ENCODE peak calls at places on chromosomes 5 and 9, in eight cellular contexts. Y is dorsolateral prefrontal cortex, E is hepatocyte, N is GM20000, S is heart left ventricle, L is uterus, V is choroid plexus epithelial cell, C is fibroblast of lung. H is an unnamed sample.

GRCh38 chr5:83467315-83468044 is 4.1 kb upstream of the VCAN start:
- DNase-seq in Y (no peak), E (no peak), N (no peak), S (peak), L (no peak), V (peak), C (peak), H (peak)

GRCh38 chr9:107712390-107712789 is 222.8 kb upstream of the KLF4 start:
- DNase-seq in Y (no peak), E (peak), N (no peak), S (no peak), L (no peak), V (peak), C (peak), H (peak)

GRCh38 chr9:98066235-98066634 is 9.7 kb downstream of the NANS start:
- DNase-seq in Y (no peak), E (no peak), N (no peak), S (no peak), L (no peak), V (no peak), C (no peak), H (no peak)

GRCh38 chr5:55665065-55665464 is 47.1 kb downstream of the SLC38A9 start:
- DNase-seq in Y (no peak), E (no peak), N (no peak), S (no peak), L (no peak), V (no peak), C (no peak), H (no peak)

GRCh38 chr5:103490340-103490739 is 72.2 kb downstream of the NUDT12 start:
- DNase-seq in Y (no peak), E (no peak), N (no peak), S (no peak), L (no peak), V (no peak), C (no peak), H (no peak)

GRCh38 chr5:98110270-98110669 is 663.2 kb upstream of the RGMB start:
- DNase-seq in Y (no peak), E (no peak), N (no peak), S (no peak), L (no peak), V (peak), C (peak), H (peak)

GRCh38 chr9:5800969-5801738 is 31.8 kb downstream of the ERMP1 start:
- DNase-seq in Y (no peak), E (peak), N (no peak), S (no peak), L (no peak), V (peak), C (peak), H (no peak)

GRCh38 chr5:90133941-90134340 is 275.6 kb downstream of the CETN3 start:
- DNase-seq in Y (no peak), E (no peak), N (no peak), S (no peak), L (no peak), V (peak), C (peak), H (no peak)

GRCh38 chr9:12770261-12770660 is 4.6 kb upstream of the LURAP1L start:
- DNase-seq in Y (no peak), E (no peak), N (no peak), S (no peak), L (no peak), V (no peak), C (no peak), H (no peak)

GRCh38 chr5:171965740-171966139 is 40.7 kb downstream of the FBXW11 start:
- DNase-seq in Y (no peak), E (no peak), N (no peak), S (no peak), L (no peak), V (no peak), C (no peak), H (no peak)

GRCh38 chr9:109627042-109627441 is 128.9 kb upstream of the PTPN3 start:
- DNase-seq in Y (peak), E (no peak), N (no peak), S (no peak), L (no peak), V (no peak), C (no peak), H (no peak)

GRCh38 chr5:92916036-92916435 is 665.0 kb downstream of the NR2F1-AS1 start:
- DNase-seq in Y (no peak), E (peak), N (no peak), S (no peak), L (no peak), V (peak), C (peak), H (peak)

GRCh38 chr5:159240301-159240870 is 22.7 kb upstream of the UBLCP1 start:
- DNase-seq in Y (no peak), E (no peak), N (no peak), S (no peak), L (no peak), V (peak), C (peak), H (peak)

GRCh38 chr5:177546262-177546741 is 8.1 kb downstream of the FAM193B start:
- DNase-seq in Y (no peak), E (peak), N (no peak), S (no peak), L (peak), V (peak), C (peak), H (peak)

GRCh38 chr5:68252678-68253520 is 37.3 kb downstream of the PIK3R1 start:
- DNase-seq in Y (peak), E (peak), N (peak), S (no peak), L (peak), V (peak), C (peak), H (peak)

GRCh38 chr5:117623042-117623815 is 1048.6 kb upstream of the SEMA6A start:
- DNase-seq in Y (no peak), E (peak), N (no peak), S (no peak), L (no peak), V (peak), C (no peak), H (peak)

GRCh38 chr5:65742565-65743231 is 20.7 kb downstream of the NLN start:
- DNase-seq in Y (no peak), E (peak), N (peak), S (no peak), L (no peak), V (peak), C (peak), H (peak)

GRCh38 chr5:137095597-137095996 is 403.5 kb downstream of the SPOCK1 start:
- DNase-seq in Y (no peak), E (no peak), N (no peak), S (no peak), L (no peak), V (no peak), C (peak), H (no peak)

GRCh38 chr5:113336975-113337374 is 97.8 kb downstream of the TSSK1B start:
- DNase-seq in Y (no peak), E (peak), N (peak), S (no peak), L (peak), V (peak), C (peak), H (peak)

GRCh38 chr5:14959443-14960119 is 88.0 kb upstream of the ANKH start:
- DNase-seq in Y (no peak), E (peak), N (no peak), S (no peak), L (no peak), V (peak), C (no peak), H (no peak)

GRCh38 chr9:121206516-121207370 is 5.1 kb upstream of the RAB14 start:
- DNase-seq in Y (no peak), E (no peak), N (no peak), S (no peak), L (no peak), V (peak), C (peak), H (peak)

GRCh38 chr5:126054593-126055347 is 368.4 kb upstream of the GRAMD2B start:
- DNase-seq in Y (no peak), E (no peak), N (no peak), S (no peak), L (no peak), V (no peak), C (peak), H (no peak)

GRCh38 chr5:163350083-163350482 is 87.3 kb upstream of the CCNG1 start:
- DNase-seq in Y (no peak), E (peak), N (no peak), S (no peak), L (no peak), V (peak), C (no peak), H (no peak)
- TF ChIP-seq CTCF in Y (no peak), E (peak), N (no peak), S (no peak), L (no peak), V (peak), C (peak), H (no peak)

GRCh38 chr9:15622596-15622995 is 69.8 kb downstream of the CCDC171 start:
- DNase-seq in Y (no peak), E (no peak), N (no peak), S (no peak), L (no peak), V (peak), C (peak), H (peak)
- TF ChIP-seq CTCF in Y (peak), E (peak), N (peak), S (peak), L (no peak), V (peak), C (peak), H (peak)

GRCh38 chr9:35945341-35946018 is 12.5 kb downstream of the OR2S2 start:
- DNase-seq in Y (peak), E (peak), N (peak), S (peak), L (peak), V (peak), C (peak), H (peak)
- TF ChIP-seq CTCF in Y (peak), E (peak), N (peak), S (peak), L (peak), V (peak), C (peak), H (peak)

GRCh38 chr5:115372121-115372520 is 75.7 kb upstream of the CCDC112 start:
- DNase-seq in Y (no peak), E (no peak), N (no peak), S (no peak), L (no peak), V (peak), C (peak), H (no peak)

GRCh38 chr5:115377468-115378217 is 81.2 kb upstream of the CCDC112 start:
- DNase-seq in Y (no peak), E (peak), N (peak), S (no peak), L (no peak), V (peak), C (peak), H (peak)

GRCh38 chr5:115375922-115376321 is 79.5 kb upstream of the CCDC112 start:
- DNase-seq in Y (no peak), E (peak), N (no peak), S (peak), L (no peak), V (peak), C (no peak), H (no peak)

GRCh38 chr5:115378754-115379153 is 82.3 kb upstream of the CCDC112 start:
- DNase-seq in Y (no peak), E (no peak), N (no peak), S (no peak), L (no peak), V (no peak), C (no peak), H (no peak)

GRCh38 chr5:115374057-115374775 is 77.8 kb upstream of the CCDC112 start:
- DNase-seq in Y (no peak), E (no peak), N (no peak), S (no peak), L (no peak), V (no peak), C (no peak), H (no peak)
- TF ChIP-seq CTCF in Y (no peak), E (peak), N (no peak), S (no peak), L (no peak), V (peak), C (no peak), H (no peak)

DNA sequence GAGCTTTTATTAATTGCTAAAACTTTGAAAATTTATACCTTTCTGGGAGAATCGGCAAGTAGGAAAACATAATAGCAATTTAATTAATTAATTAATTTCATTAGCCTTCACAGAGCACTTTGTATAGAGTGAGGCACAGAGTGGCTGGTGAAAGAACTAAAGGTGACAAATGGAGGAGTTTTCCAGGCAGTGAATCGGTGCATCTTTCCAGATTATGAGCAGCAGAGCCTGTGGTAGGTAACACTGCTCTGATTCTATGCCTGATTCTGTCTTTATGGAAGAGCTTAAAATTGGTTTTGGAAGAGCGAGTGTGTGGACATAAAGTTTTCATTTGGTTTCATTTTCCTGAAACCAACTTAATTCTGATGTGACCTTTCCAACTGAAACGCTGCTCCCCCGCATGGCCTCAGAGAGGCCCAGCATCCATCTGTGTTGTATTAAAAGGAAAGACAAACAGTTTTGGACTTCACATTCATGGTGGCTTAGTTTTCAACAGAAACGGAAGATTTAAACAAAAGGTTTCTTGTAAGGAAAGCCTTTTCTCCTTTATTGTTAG is 188.9 kb upstream of the RPS23 start:
- DNase-seq in Y (no peak), E (peak), N (no peak), S (no peak), L (peak), V (peak), C (no peak), H (peak)
- TF ChIP-seq CTCF in Y (no peak), E (no peak), N (no peak), S (no peak), L (peak), V (peak), C (peak), H (peak)

GRCh38 chr9:34256104-34256503 is 73.0 kb downstream of the KIF24 start:
- DNase-seq in Y (no peak), E (no peak), N (no peak), S (no peak), L (no peak), V (peak), C (no peak), H (no peak)

GRCh38 chr9:34256987-34257585 is 72.0 kb downstream of the KIF24 start:
- DNase-seq in Y (no peak), E (no peak), N (no peak), S (no peak), L (no peak), V (peak), C (no peak), H (no peak)

GRCh38 chr9:34253460-34253837 is 74.6 kb downstream of the UBAP1 start:
- DNase-seq in Y (no peak), E (peak), N (no peak), S (peak), L (no peak), V (peak), C (peak), H (peak)

GRCh38 chr9:34254141-34254913 is 74.7 kb downstream of the KIF24 start:
- DNase-seq in Y (peak), E (peak), N (no peak), S (peak), L (peak), V (peak), C (peak), H (peak)

DNA sequence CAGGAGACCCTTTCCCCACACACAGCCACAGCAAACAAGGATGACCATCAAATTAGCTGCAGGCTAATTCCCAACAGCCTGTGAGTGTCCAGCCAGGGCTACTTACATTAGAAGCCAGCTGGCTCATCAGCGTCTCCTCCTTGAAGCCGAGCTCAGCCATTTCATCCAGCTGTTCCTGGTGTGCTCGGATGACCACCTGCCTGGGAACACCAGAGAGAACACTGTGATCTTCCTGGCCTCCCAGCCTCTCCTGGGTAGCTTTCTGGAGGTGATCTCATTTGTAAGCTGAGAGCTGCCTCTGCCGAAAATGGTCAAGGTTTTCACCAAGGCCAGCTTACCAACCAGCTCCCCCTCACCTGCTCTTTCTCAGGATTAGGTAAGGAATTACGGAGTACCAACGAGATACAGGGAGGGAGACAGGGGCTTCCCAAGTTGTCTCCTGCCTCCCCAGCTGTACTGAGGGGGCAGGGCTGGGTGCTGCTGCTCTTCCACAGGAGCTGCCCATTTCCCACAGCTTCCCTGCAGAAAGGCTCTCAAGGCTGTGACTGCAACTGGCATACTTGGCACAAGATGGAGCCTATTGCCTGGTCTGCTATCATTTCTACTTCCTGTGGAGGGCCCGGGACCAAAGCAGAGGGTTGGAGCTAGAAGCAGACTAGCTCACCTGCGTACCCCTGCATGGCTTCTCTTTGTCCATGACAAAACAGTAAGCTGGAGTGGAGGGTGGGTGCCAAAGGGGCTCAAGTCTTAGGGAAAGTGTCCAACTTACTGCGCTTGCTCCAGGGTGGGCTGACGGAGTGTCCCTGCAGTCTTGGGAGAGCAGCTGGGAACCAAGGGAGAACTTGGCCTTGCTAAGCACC is 73.9 kb downstream of the KIF24 start:
- DNase-seq in Y (no peak), E (no peak), N (no peak), S (no peak), L (peak), V (no peak), C (no peak), H (peak)
- TF ChIP-seq CTCF in Y (no peak), E (no peak), N (no peak), S (no peak), L (no peak), V (peak), C (no peak), H (no peak)

GRCh38 chr9:74697535-74697934 is 190.2 kb downstream of the TRPM6 start:
- DNase-seq in Y (no peak), E (no peak), N (no peak), S (no peak), L (no peak), V (no peak), C (no peak), H (no peak)

DNA sequence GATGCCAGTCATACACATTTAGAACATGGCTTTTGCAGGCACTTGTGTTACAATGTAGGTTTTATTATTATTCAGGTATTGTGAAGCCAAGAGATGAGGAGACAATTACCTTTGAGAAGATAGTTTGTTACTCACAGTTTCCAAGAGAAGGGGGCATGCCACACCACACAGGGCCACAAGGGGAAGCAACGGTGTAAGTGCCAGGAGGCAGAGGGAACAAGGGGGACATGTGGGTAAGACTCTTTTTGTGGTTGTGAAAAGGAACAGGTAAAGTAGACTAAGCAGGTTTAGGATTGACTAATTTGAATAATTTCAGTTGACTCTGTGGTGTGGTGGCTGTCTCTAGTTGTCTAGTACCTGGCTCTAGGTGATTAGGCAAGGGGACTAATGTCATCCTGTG is 191.2 kb downstream of the TRPM6 start:
- DNase-seq in Y (no peak), E (no peak), N (no peak), S (no peak), L (no peak), V (no peak), C (no peak), H (no peak)
- TF ChIP-seq CTCF in Y (no peak), E (no peak), N (no peak), S (no peak), L (no peak), V (peak), C (no peak), H (no peak)

GRCh38 chr9:137174722-137175293 is 3.0 kb upstream of the TMEM210 start:
- DNase-seq in Y (no peak), E (no peak), N (peak), S (no peak), L (no peak), V (no peak), C (no peak), H (no peak)

GRCh38 chr9:137173795-137174664 is 2.2 kb upstream of the TMEM210 start:
- DNase-seq in Y (no peak), E (no peak), N (no peak), S (no peak), L (no peak), V (no peak), C (no peak), H (no peak)

GRCh38 chr9:137172907-137173794 is 1.3 kb upstream of the TMEM210 start:
- DNase-seq in Y (no peak), E (no peak), N (peak), S (no peak), L (no peak), V (no peak), C (no peak), H (no peak)

GRCh38 chr9:137176302-137177182 is 4.7 kb upstream of the TMEM210 start:
- DNase-seq in Y (peak), E (peak), N (peak), S (no peak), L (no peak), V (peak), C (peak), H (peak)

DNA sequence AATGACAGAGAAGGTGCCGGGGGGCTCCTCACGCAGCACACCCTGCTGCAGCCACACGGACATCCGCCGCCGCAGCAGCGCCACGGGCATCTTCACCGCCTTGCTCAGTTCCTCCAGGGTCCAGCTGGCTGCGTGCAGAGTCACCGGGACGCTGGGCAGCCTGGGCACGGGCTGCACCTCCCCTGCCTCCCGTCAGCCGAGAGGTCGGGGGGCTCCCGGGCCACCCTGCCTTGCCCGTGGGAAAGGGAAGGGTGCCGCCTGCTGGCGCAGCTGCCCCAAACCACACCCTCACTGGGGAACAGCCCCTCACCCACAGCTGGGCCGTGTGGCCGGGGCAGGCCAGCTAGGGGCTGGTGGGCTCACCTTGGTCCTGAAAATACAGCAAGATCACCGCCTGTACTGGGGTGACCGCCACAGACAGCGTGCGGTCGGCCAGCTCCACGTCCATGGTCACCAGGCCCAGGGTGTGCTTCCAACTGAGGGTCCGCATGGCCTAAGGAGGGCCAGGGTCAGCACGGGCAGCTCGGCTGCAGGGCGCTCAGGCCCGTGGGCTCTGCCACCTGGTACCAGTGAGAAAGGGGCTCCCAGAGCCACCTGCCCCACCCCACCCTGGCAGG is 3.6 kb upstream of the TMEM210 start:
- DNase-seq in Y (no peak), E (no peak), N (peak), S (no peak), L (no peak), V (no peak), C (no peak), H (no peak)
- TF ChIP-seq CTCF in Y (no peak), E (no peak), N (no peak), S (no peak), L (no peak), V (peak), C (peak), H (peak)

GRCh38 chr9:131559416-131560000 is 14.2 kb downstream of the PRRT1B start:
- DNase-seq in Y (no peak), E (no peak), N (no peak), S (no peak), L (no peak), V (no peak), C (no peak), H (no peak)
- TF ChIP-seq CTCF in Y (no peak), E (no peak), N (no peak), S (no peak), L (no peak), V (no peak), C (no peak), H (no peak)